ENCODE peak calls at places on chromosomes 16 and 17, in six cellular contexts. Y, R, I, Q, F and A are unnamed samples.
A peak's percentile ranks its signal among the peaks of the same experiment; 100 is the strongest.

GRCh38 chr16:30886145-30886544 is 7.7 kb downstream of the BCL7C start:
- DNase-seq in Y (no peak), R (no peak), I (no peak), Q (no peak), F (no peak), A (no peak)

GRCh38 chr16:73021866-73022495 is 25.9 kb downstream of the ZFHX3 start:
- DNase-seq in Y (no peak), R (no peak), I (no peak), Q (no peak), F (no peak), A (no peak)

GRCh38 chr16:15856901-15857778 is at the start of gene MYH11:
- DNase-seq in Y (peak; percentile 71), R (peak; percentile 48), I (no peak), Q (no peak), F (no peak), A (no peak)

GRCh38 chr16:4408323-4408690 is 8.1 kb downstream of the CORO7 start:
- DNase-seq in Y (no peak), R (no peak), I (no peak), Q (no peak), F (no peak), A (no peak)

GRCh38 chr17:66675991-66676371 is 158.9 kb upstream of the CACNG5 start:
- DNase-seq in Y (no peak), R (no peak), I (no peak), Q (no peak), F (peak; percentile 19), A (no peak)

GRCh38 chr17:59328534-59329095 is 2.8 kb upstream of the YPEL2 start:
- DNase-seq in Y (no peak), R (no peak), I (no peak), Q (no peak), F (no peak), A (no peak)

GRCh38 chr17:82547981-82548380 is 28.4 kb downstream of the FOXK2 start:
- DNase-seq in Y (no peak), R (no peak), I (no peak), Q (no peak), F (no peak), A (no peak)

GRCh38 chr17:19410875-19411291 is at the start of gene RNF112:
- DNase-seq in Y (peak; percentile 51), R (no peak), I (no peak), Q (no peak), F (peak; percentile 71), A (no peak)

GRCh38 chr17:29613371-29613837 is 9.3 kb downstream of the CORO6 start:
- DNase-seq in Y (peak; percentile 96), R (peak; percentile 98), I (no peak), Q (peak; percentile 93), F (peak; percentile 93), A (peak; percentile 88)

GRCh38 chr17:71792966-71793365 is 327.9 kb upstream of the SOX9 start:
- DNase-seq in Y (peak; percentile 10), R (no peak), I (peak; percentile 55), Q (no peak), F (peak; percentile 55), A (no peak)

GRCh38 chr17:1617620-1618174 is 10.9 kb downstream of the SLC43A2 start:
- DNase-seq in Y (no peak), R (peak; percentile 86), I (peak; percentile 58), Q (peak; percentile 88), F (peak; percentile 89), A (no peak)
- TF ChIP-seq CTCF in Y (no peak), R (peak; percentile 23), I (no peak), Q (peak; percentile 48), F (no peak), A (no peak)

GRCh38 chr17:46818929-46819859 is 702 bp upstream of the WNT3 start:
- DNase-seq in Y (peak; percentile 84), R (no peak), I (no peak), Q (no peak), F (no peak), A (no peak)

GRCh38 chr17:46819906-46820351 is 1.4 kb upstream of the WNT3 start:
- DNase-seq in Y (peak; percentile 56), R (no peak), I (no peak), Q (no peak), F (no peak), A (no peak)

GRCh38 chr17:46817151-46817900 is 1.2 kb downstream of the WNT3 start:
- DNase-seq in Y (peak; percentile 39), R (no peak), I (no peak), Q (no peak), F (no peak), A (no peak)

GRCh38 chr17:46818319-46818928 is at the start of gene WNT3:
- DNase-seq in Y (peak; percentile 82), R (peak; percentile 44), I (no peak), Q (no peak), F (no peak), A (peak; percentile 22)

GRCh38 chr17:46817901-46818209 is 637 bp downstream of the WNT3 start:
- DNase-seq in Y (no peak), R (no peak), I (no peak), Q (no peak), F (no peak), A (no peak)
- H3K4me3 ChIP-seq in Y (no peak overlapping the region), R (no peak overlapping the region), I (no peak overlapping the region), Q (no peak overlapping the region), F (no peak overlapping the region), A (no peak overlapping the region)

DNA sequence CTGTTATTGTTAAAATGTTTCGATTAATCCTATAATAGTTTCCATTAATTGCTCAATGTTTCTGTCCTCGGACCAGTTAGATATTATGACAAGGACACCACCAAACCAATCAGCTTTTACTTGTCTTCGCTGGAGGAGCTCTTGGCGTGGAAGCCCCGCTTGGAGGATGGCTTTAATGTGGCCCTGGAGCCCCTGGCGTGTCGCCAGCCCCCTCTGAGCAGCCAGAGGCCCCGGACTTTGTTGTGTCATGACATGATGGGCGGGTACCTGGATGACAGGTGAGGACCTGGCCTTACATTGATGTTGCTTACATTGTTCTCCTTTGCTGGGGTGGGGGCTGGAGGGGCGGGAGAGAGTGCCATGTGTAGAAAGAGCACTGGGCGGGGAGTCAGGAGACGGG is 3.0 kb downstream of the ENGASE start:
- DNase-seq in Y (no peak), R (peak; percentile 30), I (no peak), Q (no peak), F (no peak), A (no peak)
- TF ChIP-seq CTCF in Y (no peak), R (no peak), I (no peak), Q (no peak), F (no peak), A (no peak)

GRCh38 chr16:47140686-47141085 is 3.1 kb downstream of the NETO2 start:
- DNase-seq in Y (no peak), R (no peak), I (no peak), Q (no peak), F (no peak), A (no peak)

GRCh38 chr16:47143329-47143676 is 442 bp downstream of the NETO2 start:
- DNase-seq in Y (peak; percentile 89), R (peak; percentile 86), I (no peak), Q (peak; percentile 84), F (peak; percentile 74), A (peak; percentile 88)

GRCh38 chr16:47143677-47144558 is at the start of gene NETO2:
- DNase-seq in Y (peak; percentile 88), R (peak; percentile 81), I (no peak), Q (peak; percentile 69), F (peak; percentile 63), A (peak; percentile 84)

GRCh38 chr16:47142469-47143328 is 1.0 kb downstream of the NETO2 start:
- DNase-seq in Y (peak; percentile 68), R (no peak), I (no peak), Q (peak; percentile 36), F (peak; percentile 38), A (peak; percentile 49)

DNA sequence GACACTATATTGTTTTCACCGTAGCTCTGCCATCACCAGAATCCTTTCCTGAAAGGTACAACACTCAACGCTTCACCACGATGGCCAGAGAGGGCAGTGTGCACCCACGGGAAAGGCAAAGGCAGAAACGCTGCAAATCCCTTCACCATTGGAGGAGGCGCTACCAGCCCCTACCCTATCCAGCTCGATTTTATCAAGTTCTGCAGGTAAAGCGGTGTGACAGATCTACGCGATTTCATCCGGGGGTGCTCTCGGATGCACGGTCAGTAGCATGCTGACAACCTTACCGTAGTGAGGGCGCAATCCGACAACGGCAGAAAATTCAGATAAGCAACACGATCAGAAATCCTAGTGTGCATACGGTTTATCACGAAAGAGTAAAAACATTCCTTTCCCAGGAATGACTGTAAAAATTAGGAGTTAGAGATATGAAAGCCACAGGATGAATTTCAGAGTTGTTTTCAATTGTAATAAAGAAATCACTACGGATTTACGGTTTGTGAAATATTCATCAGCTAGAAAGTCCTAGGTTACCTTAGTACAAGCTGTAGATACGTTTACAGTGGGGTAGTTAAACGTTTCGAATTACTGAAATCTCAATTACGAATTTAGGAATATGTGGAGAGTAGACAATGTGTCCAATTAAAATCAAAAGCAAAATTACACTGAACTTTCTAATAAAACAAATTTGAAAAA is 1.8 kb downstream of the NETO2 start:
- DNase-seq in Y (peak; percentile 93), R (peak; percentile 91), I (peak; percentile 83), Q (peak; percentile 92), F (peak; percentile 85), A (peak; percentile 95)
- H3K4me3 ChIP-seq in Y (peak overlapping the region; percentile 90), R (no peak overlapping the region), I (peak overlapping the region; percentile 75), Q (peak overlapping the region; percentile 69), F (peak overlapping the region; percentile 65), A (peak overlapping the region; percentile 94)

GRCh38 chr16:8048433-8048832 is 541.9 kb downstream of the TMEM114 start:
- DNase-seq in Y (no peak), R (no peak), I (no peak), Q (no peak), F (no peak), A (no peak)

GRCh38 chr16:8047711-8048110 is 542.6 kb downstream of the TMEM114 start:
- DNase-seq in Y (no peak), R (no peak), I (no peak), Q (no peak), F (no peak), A (no peak)

GRCh38 chr16:8044796-8045195 is 545.5 kb downstream of the TMEM114 start:
- DNase-seq in Y (no peak), R (no peak), I (no peak), Q (no peak), F (no peak), A (no peak)
- TF ChIP-seq CTCF in Y (no peak), R (no peak), I (no peak), Q (no peak), F (no peak), A (no peak)

GRCh38 chr17:50272711-50273653 is 1.3 kb upstream of the TMEM92 start:
- DNase-seq in Y (peak; percentile 87), R (peak; percentile 78), I (no peak), Q (peak; percentile 48), F (peak; percentile 56), A (peak; percentile 24)

GRCh38 chr17:50274945-50275221 is 617 bp downstream of the TMEM92 start:
- DNase-seq in Y (no peak), R (no peak), I (no peak), Q (no peak), F (no peak), A (no peak)

GRCh38 chr17:50272246-50272645 is 2.0 kb upstream of the TMEM92 start:
- DNase-seq in Y (no peak), R (no peak), I (no peak), Q (no peak), F (no peak), A (no peak)

GRCh38 chr17:50274142-50274944 is at the start of gene TMEM92:
- DNase-seq in Y (peak; percentile 90), R (peak; percentile 87), I (peak; percentile 71), Q (peak; percentile 71), F (no peak), A (no peak)

GRCh38 chr17:50273654-50274040 is 619 bp upstream of the TMEM92 start:
- DNase-seq in Y (no peak), R (no peak), I (no peak), Q (no peak), F (no peak), A (no peak)
- H3K4me3 ChIP-seq in Y (peak overlapping the region; percentile 23), R (no peak overlapping the region), I (peak overlapping the region; percentile 51), Q (peak overlapping the region; percentile 51), F (no peak overlapping the region), A (no peak overlapping the region)